ENCODE peak calls at places on chromosome 1, in ten cellular contexts. One of them, this sample, is unnamed. For H3K9me3, the result is how much of the 10 kb centered on the place peaks cover.

GRCh38 chr1:1942753-1943656 is 23.9 kb upstream of the TMEM52 start:
- DNase-seq in PC-3: no peak
- DNase-seq in GM23248: no peak
- DNase-seq in SK-N-MC: no peak
- DNase-seq in fibroblast of lung: no peak
- DNase-seq in K562: no peak
- DNase-seq in astrocyte: no peak
- DNase-seq in MM.1S: no peak
- DNase-seq in HepG2: peak
- DNase-seq in keratinocyte: no peak
- DNase-seq in this sample: no peak

GRCh38 chr1:22804333-22804906 is 93.8 kb downstream of the EPHB2 start:
- DNase-seq in PC-3: peak
- DNase-seq in GM23248: peak
- DNase-seq in SK-N-MC: no peak
- DNase-seq in fibroblast of lung: peak
- DNase-seq in K562: no peak
- DNase-seq in astrocyte: peak
- DNase-seq in MM.1S: no peak
- DNase-seq in HepG2: no peak
- DNase-seq in keratinocyte: no peak
- DNase-seq in this sample: no peak

GRCh38 chr1:10471411-10472219 is 714 bp downstream of the DFFA start:
- DNase-seq in PC-3: peak
- DNase-seq in GM23248: peak
- DNase-seq in SK-N-MC: no peak
- DNase-seq in fibroblast of lung: peak
- DNase-seq in K562: peak
- DNase-seq in astrocyte: peak
- DNase-seq in MM.1S: no peak
- DNase-seq in HepG2: no peak
- DNase-seq in keratinocyte: no peak
- DNase-seq in this sample: no peak

GRCh38 chr1:7385471-7386225 is 385.4 kb upstream of the VAMP3 start:
- DNase-seq in PC-3: no peak
- DNase-seq in GM23248: no peak
- DNase-seq in SK-N-MC: no peak
- DNase-seq in fibroblast of lung: no peak
- DNase-seq in K562: no peak
- DNase-seq in astrocyte: no peak
- DNase-seq in MM.1S: no peak
- DNase-seq in HepG2: no peak
- DNase-seq in keratinocyte: no peak
- DNase-seq in this sample: no peak

GRCh38 chr1:245546875-245547274 is 392.1 kb downstream of the KIF26B start:
- DNase-seq in PC-3: no peak
- DNase-seq in GM23248: no peak
- DNase-seq in SK-N-MC: no peak
- DNase-seq in fibroblast of lung: no peak
- DNase-seq in K562: no peak
- DNase-seq in astrocyte: no peak
- DNase-seq in MM.1S: peak
- DNase-seq in HepG2: no peak
- DNase-seq in keratinocyte: no peak
- DNase-seq in this sample: no peak

GRCh38 chr1:50419192-50419906 is 3.9 kb downstream of the DMRTA2 start:
- DNase-seq in PC-3: no peak
- DNase-seq in GM23248: peak
- DNase-seq in SK-N-MC: no peak
- DNase-seq in fibroblast of lung: no peak
- DNase-seq in K562: peak
- DNase-seq in astrocyte: no peak
- DNase-seq in MM.1S: no peak
- DNase-seq in HepG2: no peak
- DNase-seq in keratinocyte: no peak
- DNase-seq in this sample: peak

GRCh38 chr1:228802386-228803221 is 67.3 kb downstream of the RHOU start:
- DNase-seq in PC-3: no peak
- DNase-seq in GM23248: peak
- DNase-seq in SK-N-MC: no peak
- DNase-seq in fibroblast of lung: no peak
- DNase-seq in K562: no peak
- DNase-seq in astrocyte: no peak
- DNase-seq in MM.1S: no peak
- DNase-seq in HepG2: no peak
- DNase-seq in keratinocyte: no peak
- DNase-seq in this sample: no peak

GRCh38 chr1:111142358-111142975 is 2.4 kb downstream of the CEPT1 start:
- DNase-seq in PC-3: no peak
- DNase-seq in GM23248: no peak
- DNase-seq in SK-N-MC: no peak
- DNase-seq in fibroblast of lung: no peak
- DNase-seq in K562: no peak
- DNase-seq in astrocyte: no peak
- DNase-seq in MM.1S: no peak
- DNase-seq in HepG2: peak
- DNase-seq in keratinocyte: no peak
- DNase-seq in this sample: peak

GRCh38 chr1:204107892-204108291 is 35.0 kb downstream of the SOX13 start:
- DNase-seq in PC-3: no peak
- DNase-seq in GM23248: no peak
- DNase-seq in SK-N-MC: no peak
- DNase-seq in fibroblast of lung: no peak
- DNase-seq in K562: no peak
- DNase-seq in astrocyte: no peak
- DNase-seq in MM.1S: no peak
- DNase-seq in HepG2: no peak
- DNase-seq in keratinocyte: no peak
- DNase-seq in this sample: no peak

GRCh38 chr1:37274491-37274890 is 199.9 kb upstream of the ZC3H12A start:
- DNase-seq in PC-3: no peak
- DNase-seq in GM23248: no peak
- DNase-seq in SK-N-MC: no peak
- DNase-seq in fibroblast of lung: no peak
- DNase-seq in K562: no peak
- DNase-seq in astrocyte: no peak
- DNase-seq in MM.1S: no peak
- DNase-seq in HepG2: no peak
- DNase-seq in keratinocyte: no peak
- DNase-seq in this sample: no peak

GRCh38 chr1:246319111-246319510 is 188.0 kb downstream of the SMYD3 start:
- DNase-seq in PC-3: no peak
- DNase-seq in GM23248: no peak
- DNase-seq in SK-N-MC: no peak
- DNase-seq in fibroblast of lung: no peak
- DNase-seq in K562: no peak
- DNase-seq in astrocyte: no peak
- DNase-seq in MM.1S: no peak
- DNase-seq in HepG2: no peak
- DNase-seq in keratinocyte: no peak
- DNase-seq in this sample: no peak

GRCh38 chr1:88984553-88984945 is 7.9 kb downstream of the KYAT3 start:
- DNase-seq in PC-3: no peak
- DNase-seq in GM23248: peak
- DNase-seq in SK-N-MC: no peak
- DNase-seq in fibroblast of lung: no peak
- DNase-seq in K562: no peak
- DNase-seq in astrocyte: no peak
- DNase-seq in MM.1S: no peak
- DNase-seq in HepG2: no peak
- DNase-seq in keratinocyte: no peak
- DNase-seq in this sample: no peak

GRCh38 chr1:88982055-88982454 is 10.4 kb downstream of the KYAT3 start:
- DNase-seq in PC-3: peak
- DNase-seq in GM23248: peak
- DNase-seq in SK-N-MC: no peak
- DNase-seq in fibroblast of lung: peak
- DNase-seq in K562: no peak
- DNase-seq in astrocyte: peak
- DNase-seq in MM.1S: no peak
- DNase-seq in HepG2: no peak
- DNase-seq in keratinocyte: no peak
- DNase-seq in this sample: no peak

GRCh38 chr1:88983791-88984552 is 8.5 kb downstream of the KYAT3 start:
- DNase-seq in PC-3: peak
- DNase-seq in GM23248: peak
- DNase-seq in SK-N-MC: no peak
- DNase-seq in fibroblast of lung: peak
- DNase-seq in K562: peak
- DNase-seq in astrocyte: peak
- DNase-seq in MM.1S: peak
- DNase-seq in HepG2: peak
- DNase-seq in keratinocyte: no peak
- DNase-seq in this sample: peak

GRCh38 chr1:88985033-88985432 is 7.4 kb downstream of the KYAT3 start:
- DNase-seq in PC-3: peak
- DNase-seq in GM23248: peak
- DNase-seq in SK-N-MC: no peak
- DNase-seq in fibroblast of lung: peak
- DNase-seq in K562: no peak
- DNase-seq in astrocyte: peak
- DNase-seq in MM.1S: no peak
- DNase-seq in HepG2: peak
- DNase-seq in keratinocyte: peak
- DNase-seq in this sample: no peak

GRCh38 chr1:88985692-88986091 is 6.7 kb downstream of the KYAT3 start:
- DNase-seq in PC-3: peak
- DNase-seq in GM23248: no peak
- DNase-seq in SK-N-MC: no peak
- DNase-seq in fibroblast of lung: no peak
- DNase-seq in K562: no peak
- DNase-seq in astrocyte: no peak
- DNase-seq in MM.1S: no peak
- DNase-seq in HepG2: no peak
- DNase-seq in keratinocyte: no peak
- DNase-seq in this sample: no peak
- H3K9ac ChIP-seq in PC-3: peak
- H3K9ac ChIP-seq in GM23248: peak
- H3K9ac ChIP-seq in SK-N-MC: peak
- H3K9ac ChIP-seq in fibroblast of lung: no peak
- H3K9ac ChIP-seq in K562: no peak
- H3K9ac ChIP-seq in astrocyte: peak
- H3K9ac ChIP-seq in MM.1S: no peak
- H3K9ac ChIP-seq in HepG2: no peak
- H3K9ac ChIP-seq in keratinocyte: peak
- H3K9ac ChIP-seq in this sample: no peak

DNA sequence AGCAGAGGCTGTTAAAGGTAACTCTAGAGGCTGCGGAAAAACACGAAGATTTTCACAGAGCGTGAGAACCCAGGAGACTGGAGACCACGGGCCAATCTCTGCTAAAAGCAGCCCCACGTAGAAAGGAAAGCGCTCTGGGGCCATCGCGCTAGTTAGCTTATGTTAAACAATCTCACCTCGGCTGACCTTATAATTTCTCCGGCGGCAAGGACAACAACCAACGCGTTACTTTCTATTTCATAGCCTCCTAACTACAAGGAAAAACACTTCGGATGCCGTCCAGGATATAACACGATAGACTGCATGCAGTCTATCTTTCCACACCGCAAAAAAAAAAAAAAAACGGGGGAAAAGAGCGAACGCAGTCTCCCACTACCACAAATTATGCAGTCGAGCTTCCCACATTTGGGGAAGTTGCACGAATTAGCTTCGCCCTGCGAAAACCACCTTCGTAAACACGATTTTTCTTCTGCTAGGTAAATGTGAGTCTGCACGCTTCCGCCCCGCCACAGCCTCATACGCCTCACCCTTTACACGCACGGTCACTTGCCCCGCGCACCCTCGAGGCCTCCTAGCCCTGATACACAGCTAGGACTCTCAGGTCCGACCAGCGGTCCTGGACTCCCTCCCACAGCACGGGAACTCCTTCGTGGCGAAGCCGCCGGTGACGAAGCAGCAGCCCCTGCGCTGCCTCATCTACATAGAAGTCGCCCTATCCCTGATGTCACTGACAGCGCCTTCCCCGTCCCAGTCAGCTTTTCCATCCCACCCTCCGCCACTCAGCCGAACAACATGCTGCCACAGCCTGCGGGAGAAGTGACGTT is 87.8 kb downstream of the PRKAB2 start:
- DNase-seq in PC-3: no peak
- DNase-seq in GM23248: peak
- DNase-seq in SK-N-MC: peak
- DNase-seq in fibroblast of lung: peak
- DNase-seq in K562: peak
- DNase-seq in astrocyte: peak
- DNase-seq in MM.1S: peak
- DNase-seq in HepG2: peak
- DNase-seq in keratinocyte: peak
- DNase-seq in this sample: peak
- TF ChIP-seq EZH2 in PC-3: no peak
- TF ChIP-seq EZH2 in GM23248: no peak
- TF ChIP-seq EZH2 in SK-N-MC: no peak
- TF ChIP-seq EZH2 in fibroblast of lung: no peak
- TF ChIP-seq EZH2 in K562: peak
- TF ChIP-seq EZH2 in astrocyte: no peak
- TF ChIP-seq EZH2 in MM.1S: no peak
- TF ChIP-seq EZH2 in HepG2: no peak
- TF ChIP-seq EZH2 in keratinocyte: no peak
- TF ChIP-seq EZH2 in this sample: peak

GRCh38 chr1:4022715-4023114 is 122.6 kb upstream of the C1orf174 start:
- DNase-seq in PC-3: no peak
- DNase-seq in GM23248: no peak
- DNase-seq in SK-N-MC: no peak
- DNase-seq in fibroblast of lung: no peak
- DNase-seq in K562: no peak
- DNase-seq in astrocyte: no peak
- DNase-seq in MM.1S: no peak
- DNase-seq in HepG2: no peak
- DNase-seq in keratinocyte: no peak
- DNase-seq in this sample: no peak
- H3K9me3 ChIP-seq in PC-3: under half
- H3K9me3 ChIP-seq in GM23248: under half
- H3K9me3 ChIP-seq in SK-N-MC: under half
- H3K9me3 ChIP-seq in fibroblast of lung: under half
- H3K9me3 ChIP-seq in K562: under half
- H3K9me3 ChIP-seq in astrocyte: under half
- H3K9me3 ChIP-seq in MM.1S: under half
- H3K9me3 ChIP-seq in HepG2: under half
- H3K9me3 ChIP-seq in keratinocyte: under half
- H3K9me3 ChIP-seq in this sample: under half

DNA sequence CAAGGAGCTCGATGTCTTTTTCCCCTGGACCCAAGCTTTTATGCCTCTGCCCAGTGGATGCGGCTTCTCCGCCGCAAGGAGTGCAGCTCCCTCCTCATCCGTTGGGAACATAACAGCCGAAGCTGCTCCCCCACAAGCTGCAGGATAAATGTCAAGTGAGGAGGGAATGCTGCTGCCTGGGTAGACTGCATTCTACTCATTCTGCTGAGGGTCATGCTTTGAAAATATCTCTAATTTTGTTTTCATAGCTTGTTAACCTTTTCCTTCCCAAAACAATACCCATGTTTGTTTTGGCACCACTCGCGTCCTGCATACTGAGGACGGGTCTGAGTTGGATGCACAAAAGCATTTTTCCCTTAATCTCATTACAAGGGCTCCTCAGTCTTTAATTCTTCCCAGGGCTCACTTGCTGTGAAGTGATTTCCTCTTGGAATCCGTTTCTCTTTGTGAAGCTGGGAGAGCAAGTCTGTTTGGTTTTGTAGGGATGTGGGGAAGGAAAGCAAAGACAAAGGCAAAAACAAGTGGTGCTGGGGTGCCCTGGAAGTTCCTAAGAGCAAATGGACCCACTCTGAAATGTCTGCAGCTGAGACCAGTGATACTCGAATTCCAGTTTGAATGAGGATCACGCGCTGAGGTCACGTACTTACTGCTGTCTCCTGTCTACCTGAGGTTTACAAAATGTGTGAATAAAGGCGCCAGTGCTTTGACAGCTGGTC is 134.0 kb upstream of the IRF2BP2 start:
- DNase-seq in PC-3: no peak
- DNase-seq in GM23248: peak
- DNase-seq in SK-N-MC: no peak
- DNase-seq in fibroblast of lung: peak
- DNase-seq in K562: no peak
- DNase-seq in astrocyte: peak
- DNase-seq in MM.1S: no peak
- DNase-seq in HepG2: no peak
- DNase-seq in keratinocyte: no peak
- DNase-seq in this sample: peak
- H3K9ac ChIP-seq in PC-3: no peak
- H3K9ac ChIP-seq in GM23248: peak
- H3K9ac ChIP-seq in SK-N-MC: no peak
- H3K9ac ChIP-seq in fibroblast of lung: no peak
- H3K9ac ChIP-seq in K562: no peak
- H3K9ac ChIP-seq in astrocyte: peak
- H3K9ac ChIP-seq in MM.1S: no peak
- H3K9ac ChIP-seq in HepG2: no peak
- H3K9ac ChIP-seq in keratinocyte: no peak
- H3K9ac ChIP-seq in this sample: no peak